ENCODE peak calls at places on chromosomes 7 and 10, in eight cellular contexts. One of them, this sample, is unnamed. For H3K36me3, the result is how much of the 10 kb centered on the place peaks cover.

GRCh38 chr7:23471090-23471859 is 984 bp upstream of the IGF2BP3 start:
- DNase-seq in body of pancreas: no peak
- DNase-seq in fibroblast of lung: peak
- DNase-seq in CD8-positive, alpha-beta T cell: no peak
- DNase-seq in upper lobe of right lung: no peak
- DNase-seq in neuronal stem cell: peak
- DNase-seq in suprapubic skin: no peak
- DNase-seq in bronchial epithelial cell: no peak
- DNase-seq in this sample: peak

GRCh38 chr7:130008941-130009847 is 42.0 kb downstream of the ZC3HC1 start:
- DNase-seq in upper lobe of right lung: peak
- DNase-seq in bronchial epithelial cell: peak
- DNase-seq in neuronal stem cell: no peak
- DNase-seq in suprapubic skin: peak
- DNase-seq in body of pancreas: peak
- DNase-seq in CD8-positive, alpha-beta T cell: no peak
- DNase-seq in fibroblast of lung: no peak
- DNase-seq in this sample: peak

GRCh38 chr10:12358863-12359647 is 9.7 kb downstream of the CAMK1D start:
- DNase-seq in CD8-positive, alpha-beta T cell: no peak
- DNase-seq in upper lobe of right lung: no peak
- DNase-seq in body of pancreas: no peak
- DNase-seq in neuronal stem cell: no peak
- DNase-seq in fibroblast of lung: no peak
- DNase-seq in bronchial epithelial cell: no peak
- DNase-seq in suprapubic skin: no peak
- DNase-seq in this sample: no peak

GRCh38 chr7:22665816-22666375 is 61.1 kb upstream of the IL6 start:
- DNase-seq in bronchial epithelial cell: no peak
- DNase-seq in fibroblast of lung: peak
- DNase-seq in CD8-positive, alpha-beta T cell: no peak
- DNase-seq in suprapubic skin: no peak
- DNase-seq in neuronal stem cell: no peak
- DNase-seq in upper lobe of right lung: no peak
- DNase-seq in body of pancreas: no peak
- DNase-seq in this sample: no peak

GRCh38 chr7:66145404-66145843 is 30.8 kb downstream of the CRCP start:
- DNase-seq in neuronal stem cell: no peak
- DNase-seq in bronchial epithelial cell: no peak
- DNase-seq in suprapubic skin: peak
- DNase-seq in body of pancreas: peak
- DNase-seq in CD8-positive, alpha-beta T cell: no peak
- DNase-seq in fibroblast of lung: peak
- DNase-seq in upper lobe of right lung: peak
- DNase-seq in this sample: peak

GRCh38 chr10:130109796-130110235 is 814 bp downstream of the C10orf143 start:
- DNase-seq in body of pancreas: peak
- DNase-seq in neuronal stem cell: peak
- DNase-seq in suprapubic skin: peak
- DNase-seq in CD8-positive, alpha-beta T cell: peak
- DNase-seq in fibroblast of lung: peak
- DNase-seq in bronchial epithelial cell: peak
- DNase-seq in upper lobe of right lung: no peak
- DNase-seq in this sample: peak

GRCh38 chr7:17302575-17303142 is 4.2 kb downstream of the AHR start:
- DNase-seq in upper lobe of right lung: no peak
- DNase-seq in neuronal stem cell: no peak
- DNase-seq in body of pancreas: no peak
- DNase-seq in CD8-positive, alpha-beta T cell: no peak
- DNase-seq in fibroblast of lung: peak
- DNase-seq in bronchial epithelial cell: peak
- DNase-seq in suprapubic skin: no peak
- DNase-seq in this sample: no peak

GRCh38 chr10:14386202-14386593 is 55.5 kb upstream of the FRMD4A start:
- DNase-seq in fibroblast of lung: peak
- DNase-seq in CD8-positive, alpha-beta T cell: no peak
- DNase-seq in upper lobe of right lung: no peak
- DNase-seq in neuronal stem cell: no peak
- DNase-seq in suprapubic skin: no peak
- DNase-seq in body of pancreas: no peak
- DNase-seq in bronchial epithelial cell: peak
- DNase-seq in this sample: peak

GRCh38 chr7:69419928-69420327 is 178.3 kb upstream of the AUTS2 start:
- DNase-seq in fibroblast of lung: no peak
- DNase-seq in CD8-positive, alpha-beta T cell: no peak
- DNase-seq in body of pancreas: no peak
- DNase-seq in upper lobe of right lung: no peak
- DNase-seq in suprapubic skin: no peak
- DNase-seq in bronchial epithelial cell: no peak
- DNase-seq in neuronal stem cell: no peak
- DNase-seq in this sample: peak

GRCh38 chr7:106074257-106074656 is 37.9 kb downstream of the SYPL1 start:
- DNase-seq in upper lobe of right lung: no peak
- DNase-seq in body of pancreas: no peak
- DNase-seq in CD8-positive, alpha-beta T cell: no peak
- DNase-seq in fibroblast of lung: no peak
- DNase-seq in suprapubic skin: no peak
- DNase-seq in neuronal stem cell: no peak
- DNase-seq in bronchial epithelial cell: no peak
- DNase-seq in this sample: no peak

GRCh38 chr7:17506090-17506489 is 207.6 kb downstream of the AHR start:
- DNase-seq in bronchial epithelial cell: peak
- DNase-seq in CD8-positive, alpha-beta T cell: no peak
- DNase-seq in neuronal stem cell: no peak
- DNase-seq in upper lobe of right lung: no peak
- DNase-seq in body of pancreas: peak
- DNase-seq in fibroblast of lung: peak
- DNase-seq in suprapubic skin: no peak
- DNase-seq in this sample: no peak

GRCh38 chr10:113053881-113054280 is 103.8 kb downstream of the TCF7L2 start:
- DNase-seq in neuronal stem cell: no peak
- DNase-seq in suprapubic skin: no peak
- DNase-seq in bronchial epithelial cell: peak
- DNase-seq in upper lobe of right lung: no peak
- DNase-seq in fibroblast of lung: no peak
- DNase-seq in CD8-positive, alpha-beta T cell: no peak
- DNase-seq in body of pancreas: no peak
- DNase-seq in this sample: no peak

GRCh38 chr10:15660990-15661389 is 58.7 kb downstream of the ITGA8 start:
- DNase-seq in suprapubic skin: no peak
- DNase-seq in CD8-positive, alpha-beta T cell: no peak
- DNase-seq in neuronal stem cell: no peak
- DNase-seq in body of pancreas: no peak
- DNase-seq in upper lobe of right lung: no peak
- DNase-seq in bronchial epithelial cell: no peak
- DNase-seq in fibroblast of lung: no peak
- DNase-seq in this sample: no peak

GRCh38 chr7:99155207-99155606 is 11.3 kb upstream of the SMURF1 start:
- DNase-seq in suprapubic skin: no peak
- DNase-seq in bronchial epithelial cell: no peak
- DNase-seq in CD8-positive, alpha-beta T cell: no peak
- DNase-seq in upper lobe of right lung: no peak
- DNase-seq in body of pancreas: no peak
- DNase-seq in fibroblast of lung: no peak
- DNase-seq in neuronal stem cell: no peak
- DNase-seq in this sample: no peak

DNA sequence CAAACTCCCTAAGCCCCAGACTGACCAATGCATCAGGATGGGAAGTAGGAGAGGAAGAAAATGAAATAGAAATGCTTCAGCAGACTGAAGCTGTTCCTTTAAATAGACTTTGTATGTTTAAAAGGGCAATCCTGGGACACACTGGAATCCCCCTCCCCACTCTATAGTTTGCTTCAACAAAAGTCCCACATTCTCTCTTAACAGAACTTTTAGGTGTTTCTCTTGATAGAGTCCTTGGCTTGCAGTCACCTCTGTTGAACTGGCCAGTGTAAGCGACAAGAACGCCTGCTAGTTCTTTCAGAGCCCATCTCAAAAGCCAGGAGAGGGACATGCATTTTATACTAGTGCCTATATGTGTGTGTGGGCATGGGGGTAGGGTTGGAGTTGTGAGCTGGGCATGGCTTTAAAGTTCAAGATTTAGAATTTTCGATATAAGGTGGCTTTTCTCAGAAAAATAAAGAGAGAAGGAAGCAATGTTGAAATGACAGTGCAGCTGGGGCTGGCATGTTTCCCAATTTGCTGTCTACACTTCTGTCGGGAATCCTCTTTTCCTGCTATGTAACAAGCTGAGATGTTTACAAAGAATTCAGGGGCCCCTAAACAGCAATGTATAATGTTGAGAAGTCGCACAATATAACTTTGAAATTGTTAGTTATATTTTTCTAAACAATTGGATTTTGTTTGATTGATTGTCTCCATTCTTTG is 2.1 kb downstream of the TBX20 start:
- DNase-seq in bronchial epithelial cell: no peak
- DNase-seq in fibroblast of lung: no peak
- DNase-seq in neuronal stem cell: no peak
- DNase-seq in CD8-positive, alpha-beta T cell: no peak
- DNase-seq in upper lobe of right lung: no peak
- DNase-seq in suprapubic skin: no peak
- DNase-seq in body of pancreas: no peak
- DNase-seq in this sample: no peak
- H3K4me3 ChIP-seq in bronchial epithelial cell: no peak
- H3K4me3 ChIP-seq in fibroblast of lung: no peak
- H3K4me3 ChIP-seq in neuronal stem cell: no peak
- H3K4me3 ChIP-seq in CD8-positive, alpha-beta T cell: no peak
- H3K4me3 ChIP-seq in upper lobe of right lung: no peak
- H3K4me3 ChIP-seq in suprapubic skin: no peak
- H3K4me3 ChIP-seq in body of pancreas: no peak
- H3K4me3 ChIP-seq in this sample: no peak

GRCh38 chr10:125130886-125131285 is 29.5 kb downstream of the CTBP2 start:
- DNase-seq in upper lobe of right lung: peak
- DNase-seq in bronchial epithelial cell: no peak
- DNase-seq in suprapubic skin: no peak
- DNase-seq in body of pancreas: no peak
- DNase-seq in CD8-positive, alpha-beta T cell: no peak
- DNase-seq in neuronal stem cell: no peak
- DNase-seq in fibroblast of lung: no peak
- DNase-seq in this sample: no peak
- H3K36me3 ChIP-seq in upper lobe of right lung: under half
- H3K36me3 ChIP-seq in bronchial epithelial cell: under half
- H3K36me3 ChIP-seq in suprapubic skin: under half
- H3K36me3 ChIP-seq in body of pancreas: under half
- H3K36me3 ChIP-seq in CD8-positive, alpha-beta T cell: under half
- H3K36me3 ChIP-seq in neuronal stem cell: under half
- H3K36me3 ChIP-seq in fibroblast of lung: under half
- H3K36me3 ChIP-seq in this sample: half or more

GRCh38 chr7:105006367-105007139 is 7.5 kb upstream of the KMT2E start:
- DNase-seq in body of pancreas: peak
- DNase-seq in fibroblast of lung: no peak
- DNase-seq in upper lobe of right lung: no peak
- DNase-seq in bronchial epithelial cell: no peak
- DNase-seq in CD8-positive, alpha-beta T cell: no peak
- DNase-seq in suprapubic skin: no peak
- DNase-seq in neuronal stem cell: no peak
- DNase-seq in this sample: no peak
- H3K4me3 ChIP-seq in body of pancreas: no peak
- H3K4me3 ChIP-seq in fibroblast of lung: no peak
- H3K4me3 ChIP-seq in upper lobe of right lung: no peak
- H3K4me3 ChIP-seq in bronchial epithelial cell: no peak
- H3K4me3 ChIP-seq in CD8-positive, alpha-beta T cell: no peak
- H3K4me3 ChIP-seq in suprapubic skin: no peak
- H3K4me3 ChIP-seq in neuronal stem cell: no peak
- H3K4me3 ChIP-seq in this sample: no peak

GRCh38 chr10:33260403-33261239 is 73.8 kb downstream of the NRP1 start:
- DNase-seq in upper lobe of right lung: no peak
- DNase-seq in neuronal stem cell: no peak
- DNase-seq in fibroblast of lung: peak
- DNase-seq in bronchial epithelial cell: no peak
- DNase-seq in suprapubic skin: no peak
- DNase-seq in body of pancreas: no peak
- DNase-seq in CD8-positive, alpha-beta T cell: no peak
- DNase-seq in this sample: no peak
- H3K36me3 ChIP-seq in upper lobe of right lung: under half
- H3K36me3 ChIP-seq in neuronal stem cell: under half
- H3K36me3 ChIP-seq in fibroblast of lung: under half
- H3K36me3 ChIP-seq in bronchial epithelial cell: under half
- H3K36me3 ChIP-seq in suprapubic skin: under half
- H3K36me3 ChIP-seq in body of pancreas: under half
- H3K36me3 ChIP-seq in CD8-positive, alpha-beta T cell: under half
- H3K36me3 ChIP-seq in this sample: under half

GRCh38 chr10:77836299-77836820 is 90.2 kb downstream of the DLG5 start:
- DNase-seq in upper lobe of right lung: no peak
- DNase-seq in fibroblast of lung: peak
- DNase-seq in bronchial epithelial cell: no peak
- DNase-seq in body of pancreas: peak
- DNase-seq in suprapubic skin: no peak
- DNase-seq in neuronal stem cell: no peak
- DNase-seq in CD8-positive, alpha-beta T cell: peak
- DNase-seq in this sample: no peak
- H3K4me3 ChIP-seq in upper lobe of right lung: no peak
- H3K4me3 ChIP-seq in fibroblast of lung: no peak
- H3K4me3 ChIP-seq in bronchial epithelial cell: no peak
- H3K4me3 ChIP-seq in body of pancreas: no peak
- H3K4me3 ChIP-seq in suprapubic skin: no peak
- H3K4me3 ChIP-seq in neuronal stem cell: no peak
- H3K4me3 ChIP-seq in CD8-positive, alpha-beta T cell: no peak
- H3K4me3 ChIP-seq in this sample: no peak

GRCh38 chr10:1015688-1016087 is 10.0 kb downstream of the IDI2 start:
- DNase-seq in fibroblast of lung: no peak
- DNase-seq in body of pancreas: no peak
- DNase-seq in bronchial epithelial cell: no peak
- DNase-seq in suprapubic skin: no peak
- DNase-seq in upper lobe of right lung: no peak
- DNase-seq in CD8-positive, alpha-beta T cell: no peak
- DNase-seq in neuronal stem cell: no peak
- DNase-seq in this sample: no peak
- H3K36me3 ChIP-seq in fibroblast of lung: under half
- H3K36me3 ChIP-seq in body of pancreas: under half
- H3K36me3 ChIP-seq in bronchial epithelial cell: under half
- H3K36me3 ChIP-seq in suprapubic skin: half or more
- H3K36me3 ChIP-seq in upper lobe of right lung: half or more
- H3K36me3 ChIP-seq in CD8-positive, alpha-beta T cell: under half
- H3K36me3 ChIP-seq in neuronal stem cell: under half
- H3K36me3 ChIP-seq in this sample: half or more